ENCODE peak calls at places on chromosomes 5 and 9, in seven cellular contexts. C, S, Q, J, X, V and Z are unnamed samples.

GRCh38 chr9:129081388-129081889 is 528 bp downstream of the DOLPP1 start:
- DNase-seq in C (no peak), V (peak), X (no peak), Q (peak), S (no peak), J (no peak), Z (no peak)

GRCh38 chr5:151085517-151086031 is 4.7 kb upstream of the TNIP1 start:
- DNase-seq in S (peak), C (no peak), Q (peak), X (no peak), V (peak), J (peak), Z (peak)

GRCh38 chr5:59621477-59621876 is 272.0 kb downstream of the PDE4D start:
- DNase-seq in C (no peak), J (no peak), S (peak), X (no peak), Q (no peak), V (no peak), Z (peak)

GRCh38 chr5:5342784-5343183 is 79.7 kb upstream of the ICE1 start:
- DNase-seq in S (peak), Q (no peak), V (peak), C (no peak), J (peak), X (no peak), Z (peak)

GRCh38 chr5:54985301-54986268 is at the start of gene ESM1:
- DNase-seq in J (no peak), X (no peak), V (peak), C (no peak), S (peak), Q (no peak), Z (peak)

GRCh38 chr9:113508111-113508749 is 44.7 kb downstream of the RGS3 start:
- DNase-seq in Q (peak), J (peak), X (peak), S (peak), C (no peak), V (peak), Z (no peak)

GRCh38 chr5:131771692-131772091 is 25.1 kb downstream of the FNIP1 start:
- DNase-seq in J (no peak), X (no peak), S (no peak), C (no peak), V (no peak), Q (no peak), Z (no peak)

GRCh38 chr9:123322771-123323481 is 33.1 kb upstream of the CRB2 start:
- DNase-seq in Q (peak), J (no peak), X (no peak), V (no peak), S (no peak), C (no peak), Z (no peak)

GRCh38 chr9:123081824-123082223 is 48.4 kb downstream of the GPR21 start:
- DNase-seq in S (peak), X (peak), C (peak), J (peak), V (peak), Q (peak), Z (peak)

GRCh38 chr9:130862217-130862616 is 27.2 kb downstream of the ABL1 start:
- DNase-seq in C (no peak), X (no peak), S (no peak), Q (no peak), V (no peak), J (no peak), Z (no peak)

GRCh38 chr9:130861372-130862180 is 26.5 kb downstream of the ABL1 start:
- DNase-seq in X (no peak), Q (no peak), S (no peak), J (no peak), C (no peak), V (no peak), Z (peak)

GRCh38 chr9:130858734-130859705 is 24.0 kb downstream of the ABL1 start:
- DNase-seq in C (no peak), X (no peak), V (no peak), J (no peak), S (no peak), Q (no peak), Z (no peak)

GRCh38 chr9:130862747-130863146 is 27.7 kb downstream of the ABL1 start:
- DNase-seq in J (no peak), X (no peak), C (no peak), Q (no peak), V (no peak), S (no peak), Z (no peak)

DNA sequence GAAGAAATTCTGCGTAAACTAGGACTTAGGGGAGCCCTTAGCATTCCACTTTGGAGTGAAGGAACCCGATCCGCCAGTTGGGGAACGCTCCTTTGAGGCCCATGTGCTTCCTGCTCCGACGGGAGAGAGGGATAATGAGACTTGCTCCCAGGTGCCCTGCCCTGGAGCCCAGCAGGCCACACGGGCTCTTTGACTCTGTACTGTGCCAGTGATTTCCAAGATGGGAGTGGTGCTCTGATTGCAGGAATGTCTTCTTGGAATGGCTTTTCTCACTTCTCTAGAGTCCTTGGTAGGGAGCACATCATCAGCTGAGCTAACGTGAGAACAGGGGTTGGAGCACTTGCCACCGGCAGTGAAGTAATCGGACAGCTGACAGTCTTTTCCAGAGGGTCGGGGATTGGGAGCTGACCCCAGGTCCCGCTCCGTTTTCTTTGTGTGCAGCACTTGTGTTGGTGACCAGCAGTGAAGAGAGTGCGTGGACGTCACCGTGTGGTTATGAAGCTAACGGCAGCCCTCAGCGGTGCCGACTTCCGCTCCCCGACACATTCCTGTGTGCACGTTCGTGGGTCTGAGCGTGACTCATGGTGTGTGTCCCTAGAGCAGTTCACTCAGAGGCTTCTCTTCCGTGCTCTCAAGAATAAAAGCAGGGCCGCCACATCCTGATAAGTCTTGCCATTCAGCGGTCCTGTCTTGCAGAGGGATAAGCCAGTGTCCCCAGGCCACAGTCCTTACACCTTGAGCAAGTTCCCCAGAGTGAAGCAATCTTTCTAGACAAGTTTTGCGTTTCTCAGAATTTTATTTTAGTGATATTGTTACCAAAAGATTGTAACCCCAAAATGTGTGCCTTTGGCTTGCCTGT is 25.6 kb downstream of the ABL1 start:
- DNase-seq in J (peak), S (peak), C (peak), X (peak), Q (peak), V (peak), Z (peak)
- H3K4me3 ChIP-seq in J (no peak), S (no peak), C (no peak), X (no peak), Q (no peak), V (no peak), Z (peak)

GRCh38 chr9:87497604-87498045 is at the start of gene DAPK1:
- DNase-seq in Q (peak), V (peak), J (peak), S (peak), X (peak), C (peak), Z (no peak)
- TF ChIP-seq CTCF in Q (no peak), V (no peak), J (peak), S (peak), X (no peak), C (peak), Z (no peak)

DNA sequence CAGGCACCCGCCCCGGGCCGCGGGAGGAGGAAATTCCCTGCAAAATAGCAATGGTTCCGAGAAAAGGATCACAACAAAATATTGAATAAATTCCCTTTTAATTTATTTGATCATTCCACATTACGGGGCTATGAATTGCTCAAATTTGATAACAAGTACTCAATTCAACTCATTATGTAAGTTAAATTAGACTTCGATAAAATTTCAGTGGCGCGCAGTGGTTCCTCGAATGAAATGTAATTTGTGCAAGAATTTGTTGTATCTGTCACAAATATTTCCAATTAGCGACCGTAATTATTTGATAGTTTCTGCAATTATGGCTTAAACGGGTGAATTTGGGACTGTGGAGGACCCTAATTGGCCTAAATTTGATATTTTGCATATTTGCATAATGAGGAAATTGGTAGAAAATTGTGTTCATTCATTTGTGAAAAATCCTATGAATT is 76.0 kb upstream of the TBCA start:
- DNase-seq in X (no peak), V (peak), C (no peak), J (no peak), S (no peak), Q (no peak), Z (no peak)
- H3K4me3 ChIP-seq in X (no peak), V (peak), C (peak), J (peak), S (peak), Q (no peak), Z (peak)

GRCh38 chr5:123964916-123965315 is 452.9 kb downstream of the CSNK1G3 start:
- DNase-seq in S (no peak), C (no peak), J (no peak), Q (no peak), V (no peak), X (no peak), Z (peak)

GRCh38 chr5:123965626-123966025 is 453.6 kb downstream of the CSNK1G3 start:
- DNase-seq in Q (no peak), V (no peak), S (no peak), J (no peak), C (no peak), X (no peak), Z (no peak)

GRCh38 chr5:123966781-123967180 is 454.8 kb downstream of the CSNK1G3 start:
- DNase-seq in X (no peak), S (no peak), Q (no peak), C (no peak), J (no peak), V (no peak), Z (no peak)
- TF ChIP-seq CTCF in X (no peak), S (no peak), Q (no peak), C (no peak), J (no peak), V (no peak), Z (no peak)

GRCh38 chr5:173745561-173745960 is 129.1 kb upstream of the BOD1 start:
- DNase-seq in J (no peak), X (no peak), C (no peak), V (no peak), S (no peak), Q (no peak), Z (no peak)
- H3K4me3 ChIP-seq in J (no peak), X (no peak), C (no peak), V (no peak), S (no peak), Q (no peak), Z (no peak)

GRCh38 chr9:99824378-99825157 is 2.9 kb downstream of the NR4A3 start:
- DNase-seq in V (no peak), S (peak), X (no peak), J (no peak), C (peak), Q (peak), Z (peak)
- TF ChIP-seq CTCF in V (peak), S (peak), X (peak), J (peak), C (peak), Q (no peak), Z (peak)

DNA sequence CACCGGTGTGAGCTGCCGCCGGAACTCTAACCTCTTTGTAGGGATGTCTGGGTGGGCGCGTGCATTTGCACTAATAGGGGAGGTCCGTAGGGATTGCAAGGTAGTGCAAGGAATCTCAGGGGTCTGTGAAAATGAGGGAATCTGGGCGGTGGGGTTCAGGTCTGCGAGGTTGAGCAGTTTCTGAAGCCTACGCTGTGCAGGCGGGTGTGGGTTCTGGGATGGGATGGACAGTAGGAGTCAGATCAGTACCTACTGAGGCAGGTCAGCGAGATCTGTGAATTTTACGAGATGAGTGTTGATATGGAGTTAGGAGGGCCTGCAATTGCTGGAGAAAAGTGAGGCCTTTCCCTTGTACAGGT is 856 bp upstream of the ATOSB start:
- DNase-seq in S (no peak), C (no peak), Q (no peak), X (no peak), J (no peak), V (no peak), Z (no peak)
- H3K4me3 ChIP-seq in S (peak), C (peak), Q (peak), X (peak), J (peak), V (peak), Z (peak)